ENCODE peak calls at places on chromosomes 16 and 17, in six cellular contexts. D, F, C, O, Y and N are unnamed samples.

GRCh38 chr16:58492735-58493134 is 7.2 kb upstream of the NDRG4 start:
- DNase-seq in D (no peak), F (no peak), C (no peak), O (peak), Y (no peak), N (no peak)

GRCh38 chr16:16045879-16046278 is 96.5 kb downstream of the ABCC1 start:
- DNase-seq in D (no peak), F (no peak), C (peak), O (no peak), Y (no peak), N (no peak)

GRCh38 chr17:14197582-14197981 is 39.1 kb downstream of the CDRT15 start:
- DNase-seq in D (no peak), F (no peak), C (no peak), O (no peak), Y (no peak), N (no peak)

GRCh38 chr17:33596904-33597303 is 303.8 kb upstream of the ASIC2 start:
- DNase-seq in D (no peak), F (no peak), C (no peak), O (no peak), Y (no peak), N (no peak)

GRCh38 chr17:43314582-43314981 is 80.8 kb upstream of the RNU2-1 start:
- DNase-seq in D (no peak), F (no peak), C (no peak), O (no peak), Y (peak), N (no peak)

GRCh38 chr17:79053251-79053925 is 21.2 kb upstream of the ENGASE start:
- DNase-seq in D (no peak), F (no peak), C (no peak), O (no peak), Y (no peak), N (no peak)

GRCh38 chr16:19114359-19115147 is 789 bp downstream of the ITPRIPL2 start:
- DNase-seq in D (peak), F (no peak), C (peak), O (no peak), Y (peak), N (no peak)

GRCh38 chr17:57892820-57893595 is 43.2 kb upstream of the MRPS23 start:
- DNase-seq in D (peak), F (peak), C (peak), O (no peak), Y (peak), N (peak)

GRCh38 chr17:80449194-80449929 is 27.0 kb downstream of the NPTX1 start:
- DNase-seq in D (no peak), F (no peak), C (no peak), O (no peak), Y (no peak), N (no peak)

GRCh38 chr17:83067071-83067717 is 12.2 kb upstream of the METRNL start:
- DNase-seq in D (no peak), F (no peak), C (no peak), O (no peak), Y (no peak), N (peak)

GRCh38 chr17:63519972-63520882 is 2.9 kb upstream of the KCNH6 start:
- DNase-seq in D (peak), F (peak), C (no peak), O (no peak), Y (no peak), N (peak)

GRCh38 chr16:29025218-29025617 is 40.4 kb downstream of the LAT start:
- DNase-seq in D (no peak), F (no peak), C (no peak), O (peak), Y (no peak), N (no peak)

GRCh38 chr17:67605259-67605912 is 112.3 kb upstream of the NOL11 start:
- DNase-seq in D (no peak), F (no peak), C (no peak), O (no peak), Y (no peak), N (no peak)

GRCh38 chr17:61565213-61565612 is 25.8 kb downstream of the NACA2 start:
- DNase-seq in D (no peak), F (no peak), C (no peak), O (no peak), Y (no peak), N (no peak)

GRCh38 chr17:29084476-29085148 is 41.7 kb downstream of the PIPOX start:
- DNase-seq in D (no peak), F (no peak), C (no peak), O (no peak), Y (no peak), N (no peak)

GRCh38 chr16:18800674-18801196 is 614 bp downstream of the ARL6IP1 start:
- DNase-seq in D (no peak), F (no peak), C (no peak), O (peak), Y (peak), N (no peak)

GRCh38 chr17:64221679-64222078 is 41.4 kb downstream of the TEX2 start:
- DNase-seq in D (no peak), F (no peak), C (no peak), O (no peak), Y (no peak), N (no peak)

GRCh38 chr17:73091770-73092517 is 544 bp downstream of the SLC39A11 start:
- DNase-seq in D (peak), F (peak), C (peak), O (peak), Y (peak), N (no peak)

GRCh38 chr16:74585846-74586392 is 21.0 kb downstream of the GLG1 start:
- DNase-seq in D (no peak), F (no peak), C (no peak), O (no peak), Y (no peak), N (no peak)

GRCh38 chr16:81746566-81746965 is 32.5 kb upstream of the PLCG2 start:
- DNase-seq in D (no peak), F (no peak), C (no peak), O (no peak), Y (peak), N (no peak)

GRCh38 chr16:68469728-68470460 is 21.6 kb upstream of the SMPD3 start:
- DNase-seq in D (no peak), F (no peak), C (no peak), O (no peak), Y (peak), N (no peak)

GRCh38 chr17:53193044-53193443 is 629.7 kb upstream of the KIF2B start:
- DNase-seq in D (no peak), F (no peak), C (no peak), O (no peak), Y (no peak), N (no peak)

GRCh38 chr17:77493238-77493812 is 352.6 kb downstream of the SEC14L1 start:
- DNase-seq in D (no peak), F (no peak), C (peak), O (no peak), Y (no peak), N (no peak)

GRCh38 chr17:77164483-77165030 is 23.8 kb downstream of the SEC14L1 start:
- DNase-seq in D (no peak), F (peak), C (no peak), O (no peak), Y (peak), N (no peak)

GRCh38 chr17:78250891-78251772 is 19.7 kb downstream of the TMEM235 start:
- DNase-seq in D (peak), F (peak), C (peak), O (peak), Y (peak), N (peak)

GRCh38 chr17:75151893-75152292 is 2.4 kb downstream of the JPT1 start:
- DNase-seq in D (no peak), F (no peak), C (no peak), O (peak), Y (no peak), N (no peak)

GRCh38 chr17:15384142-15384803 is 42.9 kb upstream of the TEKT3 start:
- DNase-seq in D (no peak), F (no peak), C (no peak), O (no peak), Y (peak), N (no peak)

GRCh38 chr17:36608794-36609497 is 7.6 kb downstream of the MRM1 start:
- DNase-seq in D (no peak), F (no peak), C (peak), O (peak), Y (peak), N (peak)

GRCh38 chr17:12987120-12987519 is 30.7 kb downstream of the ELAC2 start:
- DNase-seq in D (no peak), F (no peak), C (peak), O (no peak), Y (no peak), N (no peak)

GRCh38 chr17:16463341-16464000 is 28.5 kb downstream of the LRRC75A start:
- DNase-seq in D (no peak), F (no peak), C (no peak), O (no peak), Y (peak), N (no peak)

GRCh38 chr16:88732172-88732960 is 26.1 kb downstream of the CTU2 start:
- DNase-seq in D (peak), F (no peak), C (no peak), O (no peak), Y (no peak), N (no peak)
- TF ChIP-seq JUN in D (no peak), F (no peak), C (no peak), O (no peak), Y (no peak), N (no peak)

DNA sequence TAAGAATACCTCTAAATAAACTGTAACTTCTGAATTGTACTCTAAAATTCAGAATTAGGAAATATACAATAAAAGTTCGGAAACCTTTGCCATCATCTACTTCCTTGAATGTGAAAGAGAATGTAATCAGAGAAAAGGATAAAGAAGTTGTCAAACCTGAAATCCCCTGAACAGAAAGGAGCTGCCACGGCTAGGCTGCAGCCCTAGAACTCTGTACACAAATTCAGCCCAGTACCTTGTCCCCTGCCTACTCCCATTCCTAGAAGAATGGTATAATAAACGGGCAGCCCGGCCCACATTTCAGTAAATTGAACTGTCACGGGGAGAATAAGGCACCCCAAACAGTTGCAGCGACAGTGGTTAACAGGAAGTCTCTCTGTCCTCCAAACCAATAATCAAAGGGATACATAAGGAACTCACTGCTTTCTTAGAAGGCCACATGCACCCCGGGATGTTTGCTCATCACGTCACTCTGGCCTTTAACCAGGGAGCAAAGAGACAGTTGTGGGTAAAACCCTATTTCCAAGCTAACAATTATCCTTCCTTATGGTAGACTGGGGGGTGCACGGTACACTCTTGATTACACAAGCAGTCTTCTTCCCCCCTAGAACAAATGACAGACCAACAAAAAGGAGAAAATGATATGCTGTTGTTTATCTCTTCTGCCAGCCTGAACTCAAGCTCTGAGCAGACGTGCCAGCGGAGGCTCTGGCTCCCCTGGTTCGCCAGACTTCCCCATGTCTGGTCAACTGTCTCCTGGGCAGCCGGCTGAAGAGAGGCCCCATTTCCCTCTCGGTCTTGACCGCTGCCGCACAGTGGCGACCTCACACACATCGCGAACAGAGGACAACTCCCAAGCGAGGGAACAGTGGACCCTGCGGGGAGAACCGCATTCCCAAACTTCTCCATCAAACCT is 24.5 kb upstream of the RFFL start:
- DNase-seq in D (no peak), F (peak), C (peak), O (no peak), Y (peak), N (no peak)
- TF ChIP-seq JUN in D (no peak), F (no peak), C (no peak), O (no peak), Y (no peak), N (no peak)

GRCh38 chr17:20735796-20736195 is 156.3 kb downstream of the CDRT15L2 start:
- DNase-seq in D (no peak), F (no peak), C (no peak), O (no peak), Y (no peak), N (no peak)

GRCh38 chr17:20728181-20728580 is 148.7 kb downstream of the CDRT15L2 start:
- DNase-seq in D (no peak), F (no peak), C (no peak), O (no peak), Y (no peak), N (no peak)

GRCh38 chr17:20733923-20734322 is 154.4 kb downstream of the CDRT15L2 start:
- DNase-seq in D (no peak), F (no peak), C (no peak), O (no peak), Y (no peak), N (no peak)
- TF ChIP-seq JUN in D (no peak), F (no peak), C (no peak), O (no peak), Y (no peak), N (no peak)

GRCh38 chr17:7839199-7839889 is 5.3 kb downstream of the KDM6B start:
- DNase-seq in D (no peak), F (no peak), C (no peak), O (no peak), Y (no peak), N (no peak)
- TF ChIP-seq JUN in D (no peak), F (no peak), C (no peak), O (no peak), Y (no peak), N (no peak)

DNA sequence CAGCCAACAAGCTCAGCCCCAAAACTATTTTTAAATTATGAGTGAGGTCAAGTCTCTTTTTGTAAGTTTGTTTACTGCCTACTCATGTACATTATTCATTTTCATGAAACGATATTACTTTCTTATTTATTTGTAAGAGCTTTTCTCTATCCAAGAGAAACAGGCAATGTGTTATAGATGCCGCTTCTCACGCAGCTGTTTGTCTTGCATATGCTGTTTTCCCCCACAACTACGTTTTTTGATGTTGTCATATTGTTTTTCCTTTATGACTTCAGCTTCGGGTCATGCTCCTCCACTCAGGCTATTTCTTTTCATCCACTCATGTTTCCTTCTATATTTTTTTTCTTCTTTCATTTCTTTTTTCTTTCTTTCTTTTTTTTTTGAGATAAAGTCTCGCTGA is 20.0 kb downstream of the ITGAE start:
- DNase-seq in D (no peak), F (no peak), C (no peak), O (no peak), Y (no peak), N (no peak)
- TF ChIP-seq JUN in D (no peak), F (no peak), C (no peak), O (no peak), Y (no peak), N (no peak)

DNA sequence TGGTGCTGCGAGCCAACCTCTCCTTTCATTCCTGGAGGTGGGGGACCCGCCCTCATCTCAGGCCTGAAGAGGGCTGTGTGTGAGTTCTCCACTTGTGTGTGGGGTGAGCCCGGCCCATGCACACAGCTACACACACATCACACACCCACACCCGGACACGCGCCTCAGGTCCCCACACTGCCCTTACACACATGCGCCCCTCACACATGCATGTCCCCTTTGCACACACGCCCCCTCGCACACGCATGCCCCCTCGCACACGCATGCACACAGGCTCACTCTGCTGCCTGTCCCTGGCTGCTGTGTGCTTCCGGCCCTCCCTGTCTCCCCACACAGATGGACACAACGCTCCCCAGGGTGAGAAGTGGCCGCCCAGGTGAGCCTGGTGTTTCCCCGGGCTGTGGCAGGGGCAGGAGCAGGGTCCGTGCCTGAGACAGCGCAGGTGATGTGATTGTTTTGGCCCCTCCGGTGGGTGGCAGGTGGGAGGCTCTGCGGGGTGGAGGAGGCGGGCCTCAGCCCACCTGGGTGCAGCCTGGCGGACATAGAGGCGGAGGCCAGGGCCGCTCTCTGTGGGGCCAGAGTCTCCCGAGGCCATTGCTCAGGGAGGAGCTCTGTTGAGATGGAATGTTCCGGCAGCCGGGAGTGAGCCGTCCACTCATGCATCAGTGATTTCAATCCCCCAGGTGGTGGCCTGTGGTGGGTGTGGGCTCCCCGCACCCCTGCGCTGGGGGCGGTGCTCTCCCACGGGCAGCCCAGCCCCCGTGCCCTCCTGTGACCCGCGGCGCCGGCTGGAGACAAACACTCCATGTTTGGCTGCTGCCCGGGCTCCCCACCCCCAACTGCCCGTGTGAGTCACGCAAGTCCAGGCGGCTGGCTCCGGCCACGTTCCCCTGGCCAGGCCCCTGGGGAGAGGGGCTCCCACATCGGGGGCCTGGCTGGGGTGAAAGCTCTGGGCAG is 29.1 kb downstream of the CACNA1H start:
- DNase-seq in D (peak), F (peak), C (no peak), O (peak), Y (peak), N (no peak)
- TF ChIP-seq JUN in D (no peak), F (no peak), C (no peak), O (no peak), Y (no peak), N (no peak)